ENCODE peak calls at places on chromosomes 4 and X, in six cellular contexts. A is choroid plexus epithelial cell; Z is cardiac muscle cell; W is pancreas; G is Caco-2; Q is CD8-positive, alpha-beta T cell. O is an unnamed sample.

GRCh38 chrX:23012162-23012561 is 12.4 kb downstream of the DDX53 start:
- DNase-seq in A (no peak), Z (no peak), G (no peak), W (no peak), Q (no peak), O (no peak)

GRCh38 chr4:154416183-154416543 is 75.4 kb downstream of the DCHS2 start:
- DNase-seq in Z (peak; percentile 4), Q (no peak), G (no peak), A (no peak), W (no peak), O (no peak)

GRCh38 chrX:18877472-18877871 is 106.4 kb downstream of the PHKA2 start:
- DNase-seq in G (no peak), W (no peak), A (no peak), Q (no peak), Z (no peak), O (no peak)

GRCh38 chr4:75432683-75433082 is 81.5 kb downstream of the RCHY1 start:
- DNase-seq in W (no peak), Z (peak; percentile 22), A (peak; percentile 35), G (peak; percentile 44), Q (no peak), O (no peak)

GRCh38 chr4:19748470-19748869 is 503.2 kb upstream of the SLIT2 start:
- DNase-seq in W (no peak), Z (peak; percentile 96), A (peak; percentile 91), G (no peak), Q (no peak), O (peak; percentile 55)

GRCh38 chrX:53319614-53320542 is 38.5 kb upstream of the IQSEC2 start:
- DNase-seq in Z (no peak), Q (no peak), W (no peak), A (no peak), G (no peak), O (no peak)

GRCh38 chrX:44871114-44871645 is 1.8 kb upstream of the KDM6A start:
- DNase-seq in Q (no peak), G (no peak), A (no peak), Z (peak; percentile 13), W (peak; percentile 63), O (no peak)

GRCh38 chr4:5110901-5111300 is 59.6 kb downstream of the STK32B start:
- DNase-seq in Z (no peak), G (no peak), W (no peak), A (no peak), Q (no peak), O (no peak)

GRCh38 chr4:25654031-25654970 is 1.4 kb upstream of the SLC34A2 start:
- DNase-seq in Q (no peak), A (peak; percentile 11), G (no peak), Z (peak; percentile 36), W (no peak), O (peak; percentile 19)

GRCh38 chrX:31590581-31591113 is 518.8 kb upstream of the FTHL17 start:
- DNase-seq in G (no peak), Q (no peak), Z (peak; percentile 63), A (peak; percentile 74), W (no peak), O (peak; percentile 36)

GRCh38 chr4:78031457-78031856 is 25.7 kb upstream of the FRAS1 start:
- DNase-seq in G (no peak), Z (peak; percentile 35), A (no peak), W (no peak), Q (no peak), O (no peak)

GRCh38 chr4:174177536-174177935 is 105.9 kb downstream of the FBXO8 start:
- DNase-seq in Z (no peak), W (no peak), A (no peak), Q (no peak), G (no peak), O (no peak)

GRCh38 chr4:71239365-71239764 is 99.5 kb upstream of the SLC4A4 start:
- DNase-seq in Z (no peak), G (no peak), A (peak; percentile 29), W (no peak), Q (no peak), O (peak; percentile 34)

GRCh38 chrX:118726887-118727685 is at the start of gene IL13RA1:
- DNase-seq in Z (peak; percentile 90), A (peak; percentile 90), Q (no peak), W (peak; percentile 88), G (peak; percentile 82), O (peak; percentile 63)

GRCh38 chr4:38639245-38639644 is 24.8 kb upstream of the KLF3 start:
- DNase-seq in A (no peak), W (no peak), Z (no peak), G (no peak), Q (no peak), O (no peak)

GRCh38 chrX:119763175-119763574 is 4.8 kb downstream of the SOWAHD start:
- DNase-seq in Z (peak; percentile 85), G (no peak), A (peak; percentile 83), Q (no peak), W (no peak), O (peak; percentile 77)

GRCh38 chr4:137393043-137393442 is 139.3 kb downstream of the PCDH18 start:
- DNase-seq in W (no peak), Q (no peak), Z (peak; percentile 58), G (no peak), A (peak; percentile 69), O (no peak)

GRCh38 chrX:39201305-39201990 is 400.2 kb downstream of the MID1IP1 start:
- DNase-seq in G (no peak), Q (no peak), Z (peak; percentile 2), A (peak; percentile 20), W (no peak), O (no peak)

GRCh38 chr4:13547563-13548041 is 3.3 kb upstream of the NKX3-2 start:
- DNase-seq in A (no peak), Q (no peak), G (no peak), Z (no peak), W (no peak), O (no peak)

GRCh38 chr4:13545394-13545808 is 1.1 kb upstream of the NKX3-2 start:
- DNase-seq in W (no peak), G (no peak), A (no peak), Q (no peak), Z (no peak), O (no peak)

GRCh38 chr4:13546855-13547562 is 2.7 kb upstream of the NKX3-2 start:
- DNase-seq in Z (no peak), Q (no peak), A (no peak), W (no peak), G (no peak), O (no peak)

GRCh38 chr4:13544556-13545393 is 467 bp upstream of the NKX3-2 start:
- DNase-seq in Z (peak; percentile 72), Q (no peak), A (peak; percentile 60), G (peak; percentile 93), W (peak; percentile 78), O (no peak)

DNA sequence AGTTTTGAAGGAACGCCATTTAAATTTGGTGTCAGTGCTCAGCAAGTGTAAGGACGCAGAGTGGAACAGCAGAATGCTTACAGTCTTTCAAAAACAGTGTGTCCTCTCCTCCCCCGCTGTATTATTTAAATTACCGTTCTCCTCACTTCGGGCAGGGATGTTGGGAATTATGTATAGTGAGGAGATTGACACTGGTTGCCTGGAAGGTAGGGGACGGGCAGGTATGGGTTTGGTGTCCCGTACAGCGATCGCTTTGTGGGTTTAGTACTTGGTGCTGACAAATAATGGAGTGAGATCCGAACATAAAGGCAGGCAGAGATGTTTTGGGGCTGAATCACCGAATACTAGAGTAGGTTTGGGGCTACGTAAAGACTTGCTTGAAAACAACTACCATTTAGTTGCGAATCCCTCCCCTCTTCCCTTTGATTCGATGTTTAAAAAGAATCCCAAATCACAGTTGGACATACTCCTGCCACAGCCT is 2.1 kb upstream of the NKX3-2 start:
- DNase-seq in G (no peak), Q (no peak), Z (no peak), A (no peak), W (no peak), O (no peak)
- H3K4me3 ChIP-seq in G (no peak overlapping the region), Q (no peak overlapping the region), Z (no peak overlapping the region), A (no peak overlapping the region), W (no peak overlapping the region), O (no peak overlapping the region)

DNA sequence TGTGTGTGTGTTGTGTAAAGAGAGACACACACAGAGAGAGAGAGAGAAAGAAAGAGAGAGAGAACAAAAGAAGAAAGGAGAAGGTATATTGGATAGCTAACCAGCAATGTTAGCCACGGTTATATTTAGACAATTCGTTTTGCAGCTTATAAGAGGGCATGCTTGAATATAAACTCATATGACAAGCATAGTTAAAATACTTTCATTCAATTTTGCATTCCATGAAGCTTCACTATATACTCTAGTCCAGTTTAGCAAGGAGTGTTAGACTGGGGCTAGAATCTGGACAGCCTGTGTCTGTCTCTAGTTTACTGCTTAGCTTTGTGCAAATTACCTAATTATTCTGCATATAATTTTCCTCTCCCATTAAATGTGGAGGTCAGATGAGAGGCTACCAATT is 525.9 kb upstream of the ZFP42 start:
- DNase-seq in Q (no peak), W (no peak), A (no peak), G (no peak), Z (no peak), O (no peak)
- H3K4me3 ChIP-seq in Q (no peak overlapping the region), W (no peak overlapping the region), A (no peak overlapping the region), G (no peak overlapping the region), Z (no peak overlapping the region), O (no peak overlapping the region)

GRCh38 chrX:75784689-75785491 is at the start of gene MAGEE2:
- DNase-seq in W (peak; percentile 51), G (no peak), A (no peak), Z (no peak), Q (no peak), O (no peak)
- H3K4me3 ChIP-seq in W (no peak within 1 kb of the TSS), G (no peak within 1 kb of the TSS), A (no peak within 1 kb of the TSS), Z (no peak within 1 kb of the TSS), Q (peak within 1 kb of the TSS; percentile 35), O (peak within 1 kb of the TSS; percentile 5)

GRCh38 chrX:2584216-2584615 is 83.4 kb upstream of the DHRSX start:
- DNase-seq in Q (no peak), G (no peak), W (peak; percentile 62), Z (no peak), A (no peak), O (no peak)

GRCh38 chrX:2587146-2587545 is 86.4 kb upstream of the DHRSX start:
- DNase-seq in A (no peak), W (no peak), Q (no peak), Z (no peak), G (no peak), O (no peak)

GRCh38 chrX:2588049-2588448 is 87.3 kb upstream of the DHRSX start:
- DNase-seq in Q (no peak), G (no peak), A (no peak), Z (no peak), W (no peak), O (no peak)

GRCh38 chrX:2583194-2584162 is 82.7 kb upstream of the DHRSX start:
- DNase-seq in W (no peak), A (no peak), Z (no peak), G (no peak), Q (no peak), O (no peak)

DNA sequence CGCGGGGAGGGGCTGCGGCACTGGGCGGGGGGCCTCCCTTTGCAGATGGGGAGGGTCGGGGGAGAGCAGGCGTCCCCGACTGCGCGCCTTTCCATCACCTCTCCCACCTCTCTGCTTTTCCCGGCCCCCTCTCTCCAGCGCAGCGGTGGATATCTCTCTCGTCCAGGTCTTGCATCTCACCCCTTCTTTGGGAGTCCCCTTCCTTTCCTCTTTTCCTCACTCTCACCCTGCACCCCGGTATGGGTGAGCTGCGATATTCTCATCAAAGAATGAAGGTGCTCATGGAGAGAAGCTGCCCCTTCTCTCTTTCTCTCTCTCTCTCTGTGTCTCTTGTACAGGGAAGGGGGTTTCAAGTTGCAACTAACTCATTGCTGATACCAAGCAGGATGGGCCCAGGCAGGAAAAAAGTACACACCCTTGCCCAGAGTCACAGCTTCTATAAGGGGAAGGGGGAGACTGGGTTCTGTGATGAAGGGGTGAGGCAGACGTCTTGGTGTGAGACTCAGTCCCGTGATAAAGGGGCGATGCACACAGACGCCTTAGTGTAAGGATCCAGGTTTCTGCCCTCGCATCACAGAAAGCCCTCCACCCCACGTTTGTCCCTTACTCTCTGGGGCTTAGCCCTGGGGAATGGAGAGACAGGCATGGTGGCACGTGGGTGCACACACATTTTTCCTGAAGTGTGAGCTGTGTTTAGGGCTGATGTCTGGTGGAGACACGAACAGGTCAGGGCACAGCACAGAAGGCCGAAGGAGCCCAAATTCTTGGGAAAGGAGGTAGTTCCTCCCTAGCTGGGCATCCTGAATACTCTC is 84.1 kb upstream of the DHRSX start:
- DNase-seq in W (no peak), A (no peak), Z (no peak), G (no peak), Q (no peak), O (no peak)
- H3K4me3 ChIP-seq in W (no peak overlapping the region), A (no peak overlapping the region), Z (peak overlapping the region; percentile 12), G (no peak overlapping the region), Q (no peak overlapping the region), O (no peak overlapping the region)